ENCODE peak calls at places on chromosomes 12 and 14, in eight cellular contexts. One of them, this sample, is unnamed. For H3K27me3, the result is how much of the 10 kb centered on the place peaks cover.

GRCh38 chr12:121060149-121061001 is 21.3 kb upstream of the OASL start:
- DNase-seq in IMR-90: peak
- DNase-seq in spleen: peak
- DNase-seq in neural progenitor cell: peak
- DNase-seq in thoracic aorta: no peak
- DNase-seq in upper lobe of left lung: peak
- DNase-seq in pancreas: peak
- DNase-seq in fibroblast of lung: peak
- DNase-seq in this sample: peak

GRCh38 chr12:57138526-57139272 is 8.7 kb downstream of the LRP1-AS start:
- DNase-seq in upper lobe of left lung: peak
- DNase-seq in fibroblast of lung: no peak
- DNase-seq in pancreas: no peak
- DNase-seq in IMR-90: no peak
- DNase-seq in neural progenitor cell: no peak
- DNase-seq in thoracic aorta: no peak
- DNase-seq in spleen: no peak
- DNase-seq in this sample: peak

GRCh38 chr14:74501691-74502090 is 8.1 kb downstream of the ISCA2 start:
- DNase-seq in pancreas: no peak
- DNase-seq in spleen: no peak
- DNase-seq in thoracic aorta: no peak
- DNase-seq in fibroblast of lung: no peak
- DNase-seq in upper lobe of left lung: no peak
- DNase-seq in IMR-90: no peak
- DNase-seq in neural progenitor cell: no peak
- DNase-seq in this sample: no peak

GRCh38 chr12:13428538-13429265 is 232.2 kb downstream of the EMP1 start:
- DNase-seq in IMR-90: no peak
- DNase-seq in spleen: no peak
- DNase-seq in thoracic aorta: no peak
- DNase-seq in pancreas: no peak
- DNase-seq in upper lobe of left lung: no peak
- DNase-seq in fibroblast of lung: peak
- DNase-seq in neural progenitor cell: no peak
- DNase-seq in this sample: no peak

GRCh38 chr12:93624595-93625294 is 52.3 kb downstream of the SOCS2 start:
- DNase-seq in IMR-90: peak
- DNase-seq in pancreas: no peak
- DNase-seq in upper lobe of left lung: no peak
- DNase-seq in thoracic aorta: no peak
- DNase-seq in fibroblast of lung: peak
- DNase-seq in spleen: no peak
- DNase-seq in neural progenitor cell: no peak
- DNase-seq in this sample: no peak

GRCh38 chr14:32366256-32366655 is 37.2 kb downstream of the AKAP6 start:
- DNase-seq in IMR-90: no peak
- DNase-seq in upper lobe of left lung: no peak
- DNase-seq in thoracic aorta: no peak
- DNase-seq in spleen: no peak
- DNase-seq in neural progenitor cell: peak
- DNase-seq in pancreas: no peak
- DNase-seq in fibroblast of lung: peak
- DNase-seq in this sample: no peak

GRCh38 chr14:50357753-50358380 is 38.8 kb downstream of the CDKL1 start:
- DNase-seq in thoracic aorta: no peak
- DNase-seq in neural progenitor cell: no peak
- DNase-seq in fibroblast of lung: no peak
- DNase-seq in spleen: no peak
- DNase-seq in IMR-90: no peak
- DNase-seq in upper lobe of left lung: no peak
- DNase-seq in pancreas: no peak
- DNase-seq in this sample: no peak

GRCh38 chr12:30134229-30134628 is 350.5 kb upstream of the TMTC1 start:
- DNase-seq in neural progenitor cell: peak
- DNase-seq in upper lobe of left lung: no peak
- DNase-seq in spleen: no peak
- DNase-seq in pancreas: no peak
- DNase-seq in fibroblast of lung: no peak
- DNase-seq in thoracic aorta: no peak
- DNase-seq in IMR-90: no peak
- DNase-seq in this sample: no peak

GRCh38 chr12:120960657-120961056 is 17.7 kb upstream of the HNF1A start:
- DNase-seq in neural progenitor cell: no peak
- DNase-seq in IMR-90: no peak
- DNase-seq in spleen: no peak
- DNase-seq in fibroblast of lung: no peak
- DNase-seq in thoracic aorta: no peak
- DNase-seq in pancreas: no peak
- DNase-seq in upper lobe of left lung: no peak
- DNase-seq in this sample: no peak

GRCh38 chr14:51401272-51401671 is 161.2 kb downstream of the TMX1 start:
- DNase-seq in pancreas: no peak
- DNase-seq in fibroblast of lung: peak
- DNase-seq in upper lobe of left lung: no peak
- DNase-seq in neural progenitor cell: no peak
- DNase-seq in IMR-90: no peak
- DNase-seq in spleen: no peak
- DNase-seq in thoracic aorta: no peak
- DNase-seq in this sample: no peak
- H3K27ac ChIP-seq in pancreas: no peak
- H3K27ac ChIP-seq in fibroblast of lung: no peak
- H3K27ac ChIP-seq in upper lobe of left lung: no peak
- H3K27ac ChIP-seq in neural progenitor cell: no peak
- H3K27ac ChIP-seq in IMR-90: no peak
- H3K27ac ChIP-seq in spleen: no peak
- H3K27ac ChIP-seq in thoracic aorta: peak
- H3K27ac ChIP-seq in this sample: no peak

GRCh38 chr12:53828598-53828997 is 76.8 kb upstream of the CISTR start:
- DNase-seq in upper lobe of left lung: no peak
- DNase-seq in neural progenitor cell: no peak
- DNase-seq in fibroblast of lung: no peak
- DNase-seq in spleen: no peak
- DNase-seq in thoracic aorta: no peak
- DNase-seq in IMR-90: no peak
- DNase-seq in pancreas: no peak
- DNase-seq in this sample: no peak

GRCh38 chr12:53824001-53824716 is 72.4 kb upstream of the CISTR start:
- DNase-seq in fibroblast of lung: no peak
- DNase-seq in upper lobe of left lung: no peak
- DNase-seq in pancreas: no peak
- DNase-seq in IMR-90: no peak
- DNase-seq in spleen: no peak
- DNase-seq in thoracic aorta: no peak
- DNase-seq in neural progenitor cell: no peak
- DNase-seq in this sample: no peak

GRCh38 chr12:53827306-53827705 is 75.5 kb upstream of the CISTR start:
- DNase-seq in neural progenitor cell: no peak
- DNase-seq in thoracic aorta: no peak
- DNase-seq in IMR-90: no peak
- DNase-seq in fibroblast of lung: no peak
- DNase-seq in upper lobe of left lung: no peak
- DNase-seq in pancreas: no peak
- DNase-seq in spleen: no peak
- DNase-seq in this sample: no peak

GRCh38 chr12:53825246-53826081 is 73.7 kb upstream of the CISTR start:
- DNase-seq in pancreas: peak
- DNase-seq in thoracic aorta: no peak
- DNase-seq in spleen: no peak
- DNase-seq in neural progenitor cell: no peak
- DNase-seq in fibroblast of lung: no peak
- DNase-seq in upper lobe of left lung: no peak
- DNase-seq in IMR-90: peak
- DNase-seq in this sample: no peak

DNA sequence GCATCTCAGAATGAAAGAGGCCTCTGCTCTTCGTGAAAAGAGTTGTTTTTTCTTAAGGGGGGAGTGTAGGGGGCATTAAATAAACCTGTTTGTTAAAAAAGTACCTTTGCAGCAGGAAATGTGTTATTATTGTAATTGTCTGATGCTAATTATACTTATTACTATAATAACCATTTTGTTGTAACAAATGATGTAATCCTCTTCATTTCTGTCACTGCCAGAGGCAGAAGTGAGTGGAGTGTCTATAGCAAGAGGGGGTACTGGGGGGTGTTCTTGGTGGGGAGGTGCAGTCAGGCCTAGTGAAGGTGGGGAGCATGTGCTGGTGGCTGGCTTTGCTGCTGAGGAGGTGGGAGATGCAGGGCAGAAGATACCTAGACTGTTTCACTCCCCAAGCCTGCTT is 77.4 kb upstream of the CISTR start:
- DNase-seq in fibroblast of lung: no peak
- DNase-seq in IMR-90: no peak
- DNase-seq in spleen: no peak
- DNase-seq in thoracic aorta: no peak
- DNase-seq in pancreas: no peak
- DNase-seq in neural progenitor cell: no peak
- DNase-seq in upper lobe of left lung: no peak
- DNase-seq in this sample: no peak
- H3K27me3 ChIP-seq in fibroblast of lung: under half
- H3K27me3 ChIP-seq in IMR-90: under half
- H3K27me3 ChIP-seq in spleen: under half
- H3K27me3 ChIP-seq in thoracic aorta: under half
- H3K27me3 ChIP-seq in pancreas: under half
- H3K27me3 ChIP-seq in neural progenitor cell: half or more
- H3K27me3 ChIP-seq in upper lobe of left lung: under half
- H3K27me3 ChIP-seq in this sample: under half

GRCh38 chr12:22409071-22409951 is 74.8 kb upstream of the ST8SIA1 start:
- DNase-seq in fibroblast of lung: no peak
- DNase-seq in upper lobe of left lung: no peak
- DNase-seq in IMR-90: no peak
- DNase-seq in spleen: peak
- DNase-seq in thoracic aorta: no peak
- DNase-seq in pancreas: no peak
- DNase-seq in neural progenitor cell: no peak
- DNase-seq in this sample: no peak

GRCh38 chr12:22406622-22407021 is 72.1 kb upstream of the ST8SIA1 start:
- DNase-seq in thoracic aorta: no peak
- DNase-seq in fibroblast of lung: no peak
- DNase-seq in spleen: no peak
- DNase-seq in neural progenitor cell: no peak
- DNase-seq in IMR-90: no peak
- DNase-seq in pancreas: no peak
- DNase-seq in upper lobe of left lung: no peak
- DNase-seq in this sample: no peak

GRCh38 chr12:22410497-22410896 is 76.0 kb upstream of the ST8SIA1 start:
- DNase-seq in spleen: no peak
- DNase-seq in thoracic aorta: no peak
- DNase-seq in IMR-90: no peak
- DNase-seq in fibroblast of lung: no peak
- DNase-seq in upper lobe of left lung: no peak
- DNase-seq in pancreas: no peak
- DNase-seq in neural progenitor cell: no peak
- DNase-seq in this sample: no peak

GRCh38 chr12:22408605-22409004 is 74.1 kb upstream of the ST8SIA1 start:
- DNase-seq in spleen: no peak
- DNase-seq in upper lobe of left lung: peak
- DNase-seq in IMR-90: no peak
- DNase-seq in fibroblast of lung: no peak
- DNase-seq in neural progenitor cell: no peak
- DNase-seq in thoracic aorta: no peak
- DNase-seq in pancreas: no peak
- DNase-seq in this sample: no peak

GRCh38 chr12:22407397-22407796 is 72.9 kb upstream of the ST8SIA1 start:
- DNase-seq in neural progenitor cell: no peak
- DNase-seq in pancreas: no peak
- DNase-seq in spleen: no peak
- DNase-seq in thoracic aorta: no peak
- DNase-seq in fibroblast of lung: no peak
- DNase-seq in IMR-90: no peak
- DNase-seq in upper lobe of left lung: no peak
- DNase-seq in this sample: no peak
- H3K27ac ChIP-seq in neural progenitor cell: no peak
- H3K27ac ChIP-seq in pancreas: no peak
- H3K27ac ChIP-seq in spleen: no peak
- H3K27ac ChIP-seq in thoracic aorta: no peak
- H3K27ac ChIP-seq in fibroblast of lung: no peak
- H3K27ac ChIP-seq in IMR-90: no peak
- H3K27ac ChIP-seq in upper lobe of left lung: no peak
- H3K27ac ChIP-seq in this sample: no peak

GRCh38 chr12:80707830-80708534 is 548 bp downstream of the MYF6 start:
- DNase-seq in upper lobe of left lung: no peak
- DNase-seq in neural progenitor cell: peak
- DNase-seq in thoracic aorta: no peak
- DNase-seq in spleen: no peak
- DNase-seq in fibroblast of lung: no peak
- DNase-seq in IMR-90: no peak
- DNase-seq in pancreas: no peak
- DNase-seq in this sample: no peak
- H3K27me3 ChIP-seq in upper lobe of left lung: under half
- H3K27me3 ChIP-seq in neural progenitor cell: half or more
- H3K27me3 ChIP-seq in thoracic aorta: under half
- H3K27me3 ChIP-seq in spleen: under half
- H3K27me3 ChIP-seq in fibroblast of lung: under half
- H3K27me3 ChIP-seq in IMR-90: under half
- H3K27me3 ChIP-seq in pancreas: under half
- H3K27me3 ChIP-seq in this sample: under half

DNA sequence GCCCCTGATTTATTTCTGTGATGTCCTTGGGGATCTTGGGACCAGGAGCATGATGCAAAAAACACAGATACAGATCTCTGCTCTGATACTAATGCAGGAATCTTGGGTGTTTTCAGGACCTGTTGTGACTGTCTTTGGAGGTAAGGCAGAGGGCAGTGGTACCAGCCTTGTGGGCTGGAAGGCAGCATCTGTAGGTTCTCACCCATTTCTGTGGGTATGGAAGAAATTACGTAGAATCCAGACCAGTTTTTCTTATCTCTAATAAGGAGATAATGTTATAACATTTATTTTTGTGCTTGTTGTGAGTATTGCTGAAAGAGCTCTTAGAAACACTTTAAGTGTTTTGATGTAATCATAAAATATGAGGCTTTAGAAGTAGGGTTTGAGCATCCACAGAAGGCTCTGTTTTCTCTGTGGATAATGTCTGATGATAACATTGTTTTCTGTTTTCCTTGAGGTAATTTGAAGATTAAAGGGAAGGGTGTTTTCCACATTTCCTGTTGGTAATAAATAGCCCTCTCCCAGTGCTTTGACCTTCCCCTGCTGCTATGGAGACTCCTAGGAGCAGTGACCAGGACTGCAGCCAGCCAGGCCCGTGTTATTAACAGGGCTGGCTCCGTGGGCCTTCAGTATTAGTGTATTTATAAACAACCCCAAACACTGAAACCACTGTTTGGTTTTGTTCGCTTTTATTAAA is 9.4 kb upstream of the DCP1B start:
- DNase-seq in pancreas: no peak
- DNase-seq in spleen: no peak
- DNase-seq in neural progenitor cell: no peak
- DNase-seq in IMR-90: peak
- DNase-seq in upper lobe of left lung: no peak
- DNase-seq in fibroblast of lung: no peak
- DNase-seq in thoracic aorta: no peak
- DNase-seq in this sample: no peak
- H3K27ac ChIP-seq in pancreas: peak
- H3K27ac ChIP-seq in spleen: peak
- H3K27ac ChIP-seq in neural progenitor cell: no peak
- H3K27ac ChIP-seq in IMR-90: peak
- H3K27ac ChIP-seq in upper lobe of left lung: peak
- H3K27ac ChIP-seq in fibroblast of lung: no peak
- H3K27ac ChIP-seq in thoracic aorta: no peak
- H3K27ac ChIP-seq in this sample: no peak

GRCh38 chr12:130482448-130482847 is 144.8 kb downstream of the PIWIL1 start:
- DNase-seq in neural progenitor cell: peak
- DNase-seq in thoracic aorta: no peak
- DNase-seq in upper lobe of left lung: no peak
- DNase-seq in spleen: no peak
- DNase-seq in fibroblast of lung: no peak
- DNase-seq in IMR-90: no peak
- DNase-seq in pancreas: no peak
- DNase-seq in this sample: no peak
- H3K27me3 ChIP-seq in neural progenitor cell: under half
- H3K27me3 ChIP-seq in thoracic aorta: under half
- H3K27me3 ChIP-seq in upper lobe of left lung: under half
- H3K27me3 ChIP-seq in spleen: under half
- H3K27me3 ChIP-seq in fibroblast of lung: under half
- H3K27me3 ChIP-seq in IMR-90: under half
- H3K27me3 ChIP-seq in pancreas: under half
- H3K27me3 ChIP-seq in this sample: under half